ENCODE peak calls at places on chromosomes 1 and 21, in eight cellular contexts. W is A549; L is ELR; B is naive thymus-derived CD8-positive, alpha-beta T cell; F is body of pancreas; E is CD4-positive, alpha-beta T cell; X is choroid plexus epithelial cell; U is H54. Q is an unnamed sample.

GRCh38 chr1:86774305-86775304 is 70.2 kb downstream of the SH3GLB1 start:
- DNase-seq in L (peak), B (no peak), U (peak), E (peak), F (peak), W (peak), X (peak), Q (no peak)

GRCh38 chr1:38273405-38273804 is 226.8 kb upstream of the POU3F1 start:
- DNase-seq in W (no peak), L (no peak), B (no peak), E (no peak), X (peak), U (no peak), F (no peak), Q (no peak)

GRCh38 chr1:105027838-105028471 is 1278.3 kb downstream of the AMY1C start:
- DNase-seq in L (no peak), B (no peak), U (no peak), E (no peak), W (no peak), X (no peak), F (no peak), Q (no peak)

GRCh38 chr1:59375321-59376220 is 78.7 kb downstream of the FGGY start:
- DNase-seq in U (peak), X (peak), W (peak), E (no peak), B (no peak), F (no peak), L (peak), Q (no peak)

GRCh38 chr21:34857874-34858273 is 189.1 kb downstream of the CLIC6 start:
- DNase-seq in L (no peak), F (no peak), U (no peak), B (no peak), E (no peak), W (no peak), X (peak), Q (no peak)

GRCh38 chr1:94798472-94798871 is 21.7 kb upstream of the SLC44A3 start:
- DNase-seq in L (no peak), X (no peak), U (no peak), E (no peak), W (no peak), F (no peak), B (no peak), Q (no peak)

GRCh38 chr1:2454227-2454626 is 21.9 kb upstream of the PLCH2 start:
- DNase-seq in U (no peak), E (no peak), X (no peak), W (no peak), L (no peak), F (no peak), B (no peak), Q (no peak)

GRCh38 chr21:41387824-41388223 is 26.0 kb downstream of the MX2 start:
- DNase-seq in L (no peak), W (no peak), E (no peak), X (no peak), F (no peak), U (no peak), B (no peak), Q (no peak)

GRCh38 chr21:29295066-29295650 is 3.6 kb upstream of the BACH1 start:
- DNase-seq in W (no peak), B (peak), X (no peak), U (no peak), E (peak), L (no peak), F (no peak), Q (no peak)

GRCh38 chr1:179038528-179039281 is 13.0 kb downstream of the FAM20B start:
- DNase-seq in X (no peak), W (no peak), F (no peak), U (no peak), L (no peak), E (no peak), B (no peak), Q (no peak)

GRCh38 chr1:87330954-87331318 is 2.3 kb downstream of the LMO4 start:
- DNase-seq in X (no peak), F (no peak), E (no peak), B (no peak), W (no peak), L (no peak), U (no peak), Q (no peak)

GRCh38 chr1:77048615-77049005 is 170.6 kb downstream of the PIGK start:
- DNase-seq in X (no peak), B (no peak), E (no peak), L (no peak), U (no peak), F (no peak), W (no peak), Q (no peak)

GRCh38 chr1:100924212-100924611 is 28.3 kb downstream of the SLC30A7 start:
- DNase-seq in W (no peak), E (no peak), U (no peak), F (no peak), B (no peak), L (peak), X (peak), Q (no peak)

GRCh38 chr21:36728371-36729111 is 29.6 kb downstream of the SIM2 start:
- DNase-seq in X (no peak), B (no peak), U (no peak), F (no peak), L (no peak), E (no peak), W (no peak), Q (no peak)

GRCh38 chr1:213600879-213601278 is 386.9 kb upstream of the PROX1 start:
- DNase-seq in U (no peak), X (no peak), B (no peak), W (no peak), L (no peak), E (no peak), F (no peak), Q (no peak)

GRCh38 chr1:47568763-47569162 is 130.9 kb downstream of the FOXD2 start:
- DNase-seq in W (no peak), F (no peak), U (no peak), X (no peak), B (no peak), L (no peak), E (no peak), Q (no peak)

GRCh38 chr21:41418393-41418792 is 7.6 kb upstream of the MX1 start:
- DNase-seq in U (no peak), L (no peak), E (no peak), F (no peak), B (no peak), X (no peak), W (no peak), Q (no peak)

GRCh38 chr1:27872059-27872801 is at the start of gene THEMIS2:
- DNase-seq in L (peak), B (peak), W (no peak), X (peak), U (peak), F (peak), E (peak), Q (peak)

GRCh38 chr21:43284700-43285099 is 115.9 kb downstream of the CRYAA start:
- DNase-seq in E (no peak), L (no peak), U (no peak), F (no peak), W (no peak), B (no peak), X (no peak), Q (no peak)

GRCh38 chr1:184388671-184389292 is 2.0 kb downstream of the C1orf21 start:
- DNase-seq in F (no peak), E (no peak), W (no peak), B (no peak), L (peak), U (no peak), X (no peak), Q (no peak)

GRCh38 chr1:223709598-223709997 is 2.7 kb upstream of the CAPN2 start:
- DNase-seq in F (no peak), X (peak), W (peak), E (no peak), B (no peak), U (no peak), L (peak), Q (no peak)

GRCh38 chr1:209710098-209710497 is 5.5 kb downstream of the HSD11B1 start:
- DNase-seq in W (no peak), F (no peak), B (no peak), X (peak), L (peak), E (no peak), U (no peak), Q (no peak)

GRCh38 chr1:221228594-221228993 is 349.4 kb downstream of the HLX start:
- DNase-seq in X (no peak), B (no peak), E (no peak), L (no peak), F (no peak), W (no peak), U (no peak), Q (no peak)

GRCh38 chr1:233406339-233406960 is 78.9 kb downstream of the MAP3K21 start:
- DNase-seq in U (no peak), E (no peak), B (no peak), F (no peak), W (no peak), L (no peak), X (no peak), Q (no peak)

GRCh38 chr1:15324867-15325335 is 77.9 kb downstream of the FHAD1 start:
- DNase-seq in X (no peak), B (no peak), U (no peak), F (no peak), E (no peak), L (no peak), W (no peak), Q (no peak)

GRCh38 chr1:237851209-237851845 is 39.4 kb downstream of the ZP4 start:
- DNase-seq in F (peak), X (peak), B (no peak), E (no peak), U (peak), W (peak), L (peak), Q (peak)

GRCh38 chr1:38735651-38736161 is 123.9 kb downstream of the RRAGC start:
- DNase-seq in X (peak), F (no peak), L (peak), E (no peak), W (no peak), B (no peak), U (no peak), Q (no peak)

GRCh38 chr1:206939841-206940587 is 6.3 kb downstream of the PIGR start:
- DNase-seq in W (no peak), F (no peak), E (no peak), X (no peak), L (no peak), U (no peak), B (no peak), Q (no peak)

GRCh38 chr21:42423197-42423675 is 19.5 kb downstream of the UBASH3A start:
- DNase-seq in E (peak), X (no peak), L (no peak), U (no peak), W (no peak), B (peak), F (no peak), Q (no peak)

GRCh38 chr1:98277111-98277510 is 356.3 kb upstream of the DPYD start:
- DNase-seq in L (peak), W (peak), F (no peak), X (peak), E (no peak), U (no peak), B (no peak), Q (no peak)